ENCODE peak calls at places on chromosome 15, in five cellular contexts. V is right atrium auricular region, H is IMR-90, O is HCT116, I is astrocyte of the cerebellum. D is an unnamed sample.

GRCh38 chr15:96457852-96458251 is 127.4 kb downstream of the NR2F2 start:
- DNase-seq in V (no peak), H (peak), O (no peak), I (no peak), D (no peak)

GRCh38 chr15:63896336-63897115 is 62.8 kb upstream of the HERC1 start:
- DNase-seq in V (no peak), H (peak), O (no peak), I (peak), D (no peak)

GRCh38 chr15:70024521-70024920 is 73.2 kb downstream of the TLE3 start:
- DNase-seq in V (no peak), H (no peak), O (no peak), I (no peak), D (no peak)

GRCh38 chr15:85583404-85584390 is 203.3 kb downstream of the AKAP13 start:
- DNase-seq in V (peak), H (peak), O (peak), I (no peak), D (no peak)

GRCh38 chr15:74628199-74628598 is 12.6 kb downstream of the CLK3 start:
- DNase-seq in V (no peak), H (no peak), O (no peak), I (no peak), D (no peak)

GRCh38 chr15:62118446-62118964 is 46.6 kb downstream of the C2CD4B start:
- DNase-seq in V (no peak), H (peak), O (no peak), I (no peak), D (no peak)

GRCh38 chr15:85706779-85707518 is 87.8 kb downstream of the KLHL25 start:
- DNase-seq in V (peak), H (peak), O (no peak), I (no peak), D (no peak)

GRCh38 chr15:74130089-74130848 is at the start of gene ISLR2:
- DNase-seq in V (no peak), H (no peak), O (no peak), I (no peak), D (no peak)

GRCh38 chr15:72342385-72342784 is 22.4 kb upstream of the CELF6 start:
- DNase-seq in V (no peak), H (peak), O (peak), I (no peak), D (peak)

GRCh38 chr15:40344217-40344616 is 3.5 kb upstream of the CCDC9B start:
- DNase-seq in V (no peak), H (peak), O (no peak), I (no peak), D (no peak)

GRCh38 chr15:39691229-39691628 is 91.4 kb downstream of the FSIP1 start:
- DNase-seq in V (no peak), H (no peak), O (no peak), I (no peak), D (no peak)

GRCh38 chr15:78298983-78299301 is 467 bp downstream of the SKIC8 start:
- DNase-seq in V (no peak), H (peak), O (no peak), I (no peak), D (no peak)
- TF ChIP-seq CTCF in V (no peak), H (no peak), O (no peak), I (no peak), D (no peak)

DNA sequence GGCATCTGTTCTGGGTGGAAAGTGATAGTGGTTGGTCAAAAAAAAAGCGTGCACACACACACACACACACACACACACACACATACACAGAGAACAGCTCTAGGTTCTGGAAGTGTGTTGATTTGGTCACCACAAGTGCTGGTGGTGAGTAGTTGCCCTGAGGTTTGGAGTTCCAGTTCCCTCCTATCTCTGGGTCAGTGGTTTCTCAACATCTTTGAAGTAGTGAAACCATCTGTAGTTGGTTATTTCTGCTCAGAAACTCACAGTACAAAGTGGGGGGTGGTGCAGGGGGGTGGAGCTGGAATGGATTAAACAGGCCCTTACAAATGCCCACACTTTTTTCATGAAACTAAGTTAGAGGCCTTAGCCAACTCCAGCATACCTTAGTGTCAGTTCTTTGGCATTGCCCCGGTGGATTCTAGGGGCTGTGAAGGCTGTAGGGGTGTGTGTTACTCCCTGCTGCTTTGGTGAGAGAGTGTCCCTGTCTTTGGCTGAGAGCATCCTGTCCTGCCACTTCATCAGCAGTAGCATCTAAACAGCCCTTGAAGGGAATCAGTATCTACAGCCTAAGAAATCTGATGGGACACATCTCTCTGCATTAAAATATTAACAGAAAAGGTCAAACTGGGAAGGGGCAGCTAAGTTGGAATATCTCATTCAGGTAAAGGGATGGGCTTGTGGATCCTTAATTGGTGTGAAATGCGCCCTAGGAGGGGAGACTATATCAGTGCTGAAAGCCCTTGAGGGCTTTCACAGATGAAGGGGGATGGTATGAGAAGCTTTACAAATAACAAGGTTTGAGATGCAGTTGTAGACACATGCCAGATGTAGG is 20.6 kb downstream of the SMAD3 start:
- DNase-seq in V (no peak), H (peak), O (no peak), I (peak), D (no peak)
- H3K4me3 ChIP-seq in V (no peak), H (no peak), O (no peak), I (no peak), D (no peak)

GRCh38 chr15:91258436-91258779 is 158.4 kb downstream of the SV2B start:
- DNase-seq in V (no peak), H (no peak), O (no peak), I (no peak), D (peak)
- TF ChIP-seq CTCF in V (no peak), H (no peak), O (peak), I (no peak), D (no peak)

DNA sequence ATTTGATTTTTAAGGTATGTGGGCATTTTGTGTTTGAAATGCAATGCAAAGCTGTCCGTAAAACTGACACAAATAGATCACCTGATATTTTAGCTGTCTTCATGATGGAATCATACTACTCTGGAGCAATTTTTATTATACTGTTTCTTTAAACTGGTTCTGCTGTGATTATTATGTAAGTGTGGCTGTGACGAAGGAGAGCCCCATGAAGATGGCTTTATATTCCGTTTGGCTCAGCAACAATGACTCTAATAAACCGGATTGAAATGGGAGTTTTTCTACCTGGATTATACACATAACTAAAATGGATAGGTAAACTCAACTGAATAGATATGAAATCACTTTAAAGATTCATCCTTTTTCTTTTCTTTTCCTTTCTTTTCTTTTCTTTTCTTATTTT is 9.4 kb downstream of the TLNRD1 start:
- DNase-seq in V (no peak), H (no peak), O (no peak), I (no peak), D (no peak)
- H3K4me3 ChIP-seq in V (no peak), H (no peak), O (no peak), I (no peak), D (no peak)

DNA sequence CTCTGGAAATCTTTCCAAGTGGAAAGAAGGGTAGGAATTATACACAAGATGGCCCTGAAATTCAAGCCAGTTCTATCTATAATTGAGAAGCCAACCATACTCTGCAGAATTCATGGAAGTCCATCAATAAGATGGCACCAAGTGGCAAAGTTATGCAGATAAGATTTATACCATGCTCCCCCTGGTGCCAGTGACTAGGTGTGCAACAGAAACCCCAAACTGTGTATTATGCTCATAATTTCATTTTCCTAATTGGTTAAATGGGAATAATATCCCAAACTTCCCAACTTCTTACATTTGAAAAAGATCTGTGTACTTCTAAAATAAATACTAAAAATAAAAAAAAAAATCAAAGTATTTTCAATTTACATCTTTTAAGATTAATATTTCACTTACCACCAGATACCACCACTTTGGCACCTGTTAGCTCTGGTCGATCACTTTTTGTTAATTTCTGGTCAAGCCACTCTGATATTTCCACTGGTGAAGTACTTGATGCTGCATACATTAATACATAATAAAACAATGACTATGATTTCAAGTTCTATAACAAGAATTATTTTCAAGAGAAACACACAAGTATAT is 25.9 kb downstream of the ETFA start:
- DNase-seq in V (no peak), H (peak), O (no peak), I (no peak), D (no peak)
- TF ChIP-seq CTCF in V (peak), H (peak), O (peak), I (peak), D (no peak)

GRCh38 chr15:31344266-31344665 is 17.6 kb downstream of the KLF13 start:
- DNase-seq in V (no peak), H (no peak), O (no peak), I (no peak), D (no peak)

GRCh38 chr15:31342781-31343626 is 16.4 kb downstream of the KLF13 start:
- DNase-seq in V (no peak), H (no peak), O (no peak), I (no peak), D (no peak)

GRCh38 chr15:31344824-31345605 is 18.4 kb downstream of the KLF13 start:
- DNase-seq in V (no peak), H (no peak), O (no peak), I (no peak), D (no peak)

GRCh38 chr15:31342381-31342780 is 15.7 kb downstream of the KLF13 start:
- DNase-seq in V (no peak), H (no peak), O (no peak), I (no peak), D (no peak)

DNA sequence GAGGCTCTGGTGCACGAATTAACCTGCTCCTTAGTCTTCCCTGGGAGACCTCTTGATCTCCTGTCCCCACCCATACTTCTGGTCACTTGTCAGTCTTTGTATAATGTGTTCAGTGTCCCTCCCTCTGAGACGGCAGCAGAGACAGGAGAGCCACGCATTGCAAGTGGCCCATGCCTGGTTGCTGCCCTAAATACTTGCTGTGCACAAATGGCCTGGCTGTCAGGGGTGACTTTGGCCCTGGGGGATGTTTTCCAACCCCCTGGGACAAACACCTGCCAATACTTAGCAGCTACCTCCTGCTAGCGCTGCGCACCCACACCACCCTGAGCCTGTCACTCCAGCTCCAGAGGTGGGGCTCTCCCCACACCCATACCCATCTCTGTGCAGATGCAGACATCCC is 17.2 kb downstream of the KLF13 start:
- DNase-seq in V (no peak), H (no peak), O (no peak), I (no peak), D (no peak)
- H3K4me3 ChIP-seq in V (no peak), H (no peak), O (no peak), I (no peak), D (no peak)

GRCh38 chr15:89358435-89358754 is 23.8 kb upstream of the POLG start:
- DNase-seq in V (no peak), H (no peak), O (no peak), I (no peak), D (no peak)

GRCh38 chr15:89358755-89359439 is 24.3 kb upstream of the POLG start:
- DNase-seq in V (peak), H (peak), O (peak), I (peak), D (no peak)

GRCh38 chr15:89353991-89354390 is 19.4 kb upstream of the POLG start:
- DNase-seq in V (no peak), H (no peak), O (no peak), I (no peak), D (no peak)

GRCh38 chr15:89359471-89360293 is 25.1 kb upstream of the POLG start:
- DNase-seq in V (no peak), H (no peak), O (no peak), I (no peak), D (no peak)

DNA sequence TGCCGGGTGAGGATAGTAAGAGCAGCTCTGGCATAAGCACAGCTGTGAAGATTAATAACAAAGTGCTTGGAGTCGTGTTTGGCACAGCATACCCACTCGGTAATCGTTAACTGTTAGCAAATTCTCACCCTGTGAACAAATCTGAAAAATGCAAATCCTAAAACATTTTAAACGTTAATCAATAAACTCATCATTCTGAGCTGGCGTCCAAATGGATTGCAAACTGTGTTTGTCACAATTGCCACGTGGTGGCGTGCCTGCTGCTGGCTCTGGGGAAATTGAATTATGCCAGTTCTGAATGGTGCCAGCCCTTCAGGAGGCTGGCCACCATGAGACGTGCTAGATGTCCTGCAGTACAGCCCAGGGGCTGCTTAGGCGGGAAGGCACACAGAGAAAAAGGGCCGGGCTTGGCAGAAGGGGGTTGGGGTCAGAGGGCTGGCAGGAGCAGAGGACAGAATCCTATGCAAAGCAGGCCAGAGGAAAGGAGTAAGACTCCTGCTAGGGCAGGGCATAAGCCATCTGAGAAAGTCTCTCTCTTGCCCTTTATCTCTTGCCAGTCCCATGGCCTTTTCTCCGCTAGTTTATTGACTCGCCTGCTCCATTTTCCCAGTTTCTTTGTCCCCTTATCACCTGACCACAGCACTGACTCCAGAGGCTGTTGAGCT is 22.1 kb upstream of the POLG start:
- DNase-seq in V (no peak), H (no peak), O (no peak), I (no peak), D (no peak)
- TF ChIP-seq CTCF in V (peak), H (peak), O (peak), I (peak), D (no peak)

D was measured in vagina.